ENCODE peak calls at places on chromosomes 16 and 17, in five cellular contexts. U is activated CD8-positive, alpha-beta memory T cell treated with anti-CD3 and anti-CD28 coated beads for 4 hours; H is NCI-H146; Z is AG10803; T is AG09319. M is an unnamed sample.

GRCh38 chr17:72439893-72440502 is 319.2 kb downstream of the SOX9 start:
- DNase-seq in U (no peak), H (peak), Z (no peak), T (no peak), M (no peak)

GRCh38 chr16:56997931-56998330 is 8.6 kb downstream of the NLRC5 start:
- DNase-seq in U (no peak), H (no peak), Z (no peak), T (no peak), M (no peak)

GRCh38 chr17:9645858-9646555 is 690 bp downstream of the USP43 start:
- DNase-seq in U (no peak), H (peak), Z (no peak), T (no peak), M (peak)

GRCh38 chr17:151886-152859 is 14.8 kb downstream of the SCGB1C2 start:
- DNase-seq in U (no peak), H (no peak), Z (no peak), T (no peak), M (no peak)

GRCh38 chr16:86306811-86307517 is 203.4 kb upstream of the FOXF1 start:
- DNase-seq in U (no peak), H (no peak), Z (peak), T (no peak), M (no peak)

GRCh38 chr17:11719203-11719602 is 120.9 kb downstream of the DNAH9 start:
- DNase-seq in U (no peak), H (no peak), Z (no peak), T (no peak), M (no peak)

GRCh38 chr17:78794399-78794798 is 12.3 kb upstream of the CYTH1 start:
- DNase-seq in U (no peak), H (no peak), Z (no peak), T (no peak), M (no peak)

GRCh38 chr17:382644-383533 is 30.3 kb upstream of the RPH3AL start:
- DNase-seq in U (no peak), H (peak), Z (peak), T (no peak), M (peak)

GRCh38 chr16:54545890-54546476 is 259.4 kb upstream of the IRX3 start:
- DNase-seq in U (no peak), H (peak), Z (no peak), T (no peak), M (no peak)

GRCh38 chr16:11386054-11386680 is 40.9 kb downstream of the RMI2 start:
- DNase-seq in U (no peak), H (no peak), Z (no peak), T (no peak), M (no peak)

GRCh38 chr17:40541060-40541872 is 24.0 kb downstream of the CCR7 start:
- DNase-seq in U (peak), H (no peak), Z (no peak), T (no peak), M (no peak)

GRCh38 chr16:55913717-55914116 is 38.5 kb upstream of the CES5A start:
- DNase-seq in U (no peak), H (no peak), Z (no peak), T (no peak), M (no peak)

GRCh38 chr16:19812986-19813385 is 71.7 kb downstream of the GPRC5B start:
- DNase-seq in U (no peak), H (no peak), Z (no peak), T (no peak), M (no peak)

GRCh38 chr16:89951509-89951908 is 3.0 kb downstream of the DEF8 start:
- DNase-seq in U (no peak), H (no peak), Z (no peak), T (no peak), M (no peak)